ENCODE peak calls at places on chromosomes 3 and 15, in four cellular contexts. V, E, U and D are unnamed samples.

GRCh38 chr3:38548154-38548931 is 52.2 kb downstream of the EXOG start:
- DNase-seq in V (no peak), E (no peak), U (no peak), D (no peak)

GRCh38 chr3:99925584-99925983 is 107.9 kb downstream of the CMSS1 start:
- DNase-seq in V (no peak), E (no peak), U (no peak), D (no peak)

GRCh38 chr3:35524851-35525250 is 114.5 kb upstream of the ARPP21 start:
- DNase-seq in V (no peak), E (no peak), U (no peak), D (no peak)

GRCh38 chr3:54870423-54870822 is 57.4 kb downstream of the LRTM1 start:
- DNase-seq in V (no peak), E (no peak), U (no peak), D (no peak)

GRCh38 chr15:92029104-92029466 is 175.6 kb downstream of the SLCO3A1 start:
- DNase-seq in V (no peak), E (no peak), U (no peak), D (no peak)

GRCh38 chr3:112078125-112079083 is 7.8 kb upstream of the C3orf52 start:
- DNase-seq in V (no peak), E (no peak), U (no peak), D (no peak)

GRCh38 chr15:28125673-28126651 is 26.8 kb upstream of the OCA2 start:
- DNase-seq in V (no peak), E (no peak), U (no peak), D (no peak)

GRCh38 chr15:32098033-32098432 is 67.7 kb downstream of the CHRNA7 start:
- DNase-seq in V (no peak), E (no peak), U (no peak), D (no peak)

GRCh38 chr15:59186501-59186900 is 20.1 kb upstream of the LDHAL6B start:
- DNase-seq in V (no peak), E (no peak), U (no peak), D (no peak)

GRCh38 chr3:60456180-60456579 is 795.1 kb downstream of the FHIT start:
- DNase-seq in V (no peak), E (no peak), U (no peak), D (no peak)

GRCh38 chr3:117719316-117719926 is 1009.8 kb downstream of the TUSC7 start:
- DNase-seq in V (no peak), E (no peak), U (no peak), D (peak)

GRCh38 chr15:25725758-25726157 is 137.4 kb downstream of the ATP10A start:
- DNase-seq in V (no peak), E (no peak), U (no peak), D (no peak)

GRCh38 chr3:149401215-149401925 is 23.9 kb upstream of the TM4SF1 start:
- DNase-seq in V (no peak), E (no peak), U (no peak), D (no peak)

GRCh38 chr3:52437326-52438103 is 7.4 kb downstream of the SEMA3G start:
- DNase-seq in V (no peak), E (no peak), U (no peak), D (no peak)

GRCh38 chr3:22729981-22730380 is 473.1 kb upstream of the UBE2E2 start:
- DNase-seq in V (no peak), E (no peak), U (no peak), D (no peak)

GRCh38 chr3:37945803-37946530 is 44.6 kb upstream of the VILL start:
- DNase-seq in V (no peak), E (no peak), U (no peak), D (no peak)

GRCh38 chr3:156677120-156677479 is 2.7 kb downstream of the TIPARP start:
- DNase-seq in V (no peak), E (no peak), U (no peak), D (no peak)

GRCh38 chr15:93041159-93041547 is 47.9 kb downstream of the RGMA start:
- DNase-seq in V (no peak), E (no peak), U (no peak), D (no peak)

GRCh38 chr3:115713247-115713646 is 89.9 kb downstream of the GAP43 start:
- DNase-seq in V (no peak), E (no peak), U (no peak), D (no peak)

GRCh38 chr15:48395532-48396011 is 64.3 kb downstream of the DUT start:
- DNase-seq in V (no peak), E (no peak), U (no peak), D (no peak)

GRCh38 chr3:177679568-177680441 is 482.5 kb upstream of the TBL1XR1 start:
- DNase-seq in V (peak), E (no peak), U (no peak), D (no peak)

GRCh38 chr3:137764001-137764433 is at the start of gene SOX14:
- DNase-seq in V (no peak), E (no peak), U (no peak), D (peak)

GRCh38 chr3:25096536-25096935 is 331.5 kb upstream of the RARB start:
- DNase-seq in V (no peak), E (no peak), U (no peak), D (no peak)

GRCh38 chr3:41037651-41038334 is 161.5 kb upstream of the CTNNB1 start:
- DNase-seq in V (no peak), E (no peak), U (no peak), D (no peak)

GRCh38 chr15:75727851-75728715 is 15.4 kb upstream of the CSPG4 start:
- DNase-seq in V (no peak), E (peak), U (no peak), D (peak)

GRCh38 chr3:193780371-193780770 is 187.4 kb downstream of the OPA1 start:
- DNase-seq in V (no peak), E (no peak), U (no peak), D (no peak)

GRCh38 chr15:101795455-101795854 is 7.9 kb upstream of the OR4F6 start:
- DNase-seq in V (no peak), E (no peak), U (no peak), D (no peak)

GRCh38 chr15:63502843-63503738 is 1.3 kb upstream of the USP3 start:
- DNase-seq in V (peak), E (peak), U (peak), D (peak)

GRCh38 chr3:147008458-147008857 is 397.9 kb downstream of the ZIC4 start:
- DNase-seq in V (no peak), E (no peak), U (no peak), D (no peak)

GRCh38 chr3:20320489-20320888 is 134.5 kb upstream of the SGO1 start:
- DNase-seq in V (no peak), E (no peak), U (no peak), D (no peak)

GRCh38 chr15:35697549-35698299 is 151.8 kb upstream of the DPH6 start:
- DNase-seq in V (no peak), E (no peak), U (no peak), D (no peak)

GRCh38 chr15:90022345-90022744 is 21.2 kb downstream of the ZNF710 start:
- DNase-seq in V (no peak), E (no peak), U (no peak), D (no peak)

GRCh38 chr3:151925876-151926275 is 52.4 kb downstream of the SUCNR1 start:
- DNase-seq in V (no peak), E (no peak), U (no peak), D (no peak)

GRCh38 chr3:96370637-96371036 is 443.8 kb upstream of the EPHA6 start:
- DNase-seq in V (no peak), E (no peak), U (no peak), D (no peak)

GRCh38 chr3:30770387-30770786 is 124.1 kb downstream of the GADL1 start:
- DNase-seq in V (no peak), E (no peak), U (no peak), D (no peak)

GRCh38 chr15:68644088-68644904 is 65.5 kb downstream of the CORO2B start:
- DNase-seq in V (no peak), E (no peak), U (no peak), D (no peak)

GRCh38 chr3:71838406-71838805 is 53.5 kb upstream of the PROK2 start:
- DNase-seq in V (no peak), E (no peak), U (no peak), D (no peak)
- TF ChIP-seq CTCF in V (no peak), E (no peak), U (no peak), D (no peak)

GRCh38 chr3:190053919-190054672 is 66.6 kb downstream of the P3H2 start:
- DNase-seq in V (no peak), E (no peak), U (no peak), D (no peak)
- TF ChIP-seq CTCF in V (no peak), E (no peak), U (no peak), D (no peak)

GRCh38 chr3:122111974-122112373 is 56.8 kb downstream of the CD86 start:
- DNase-seq in V (no peak), E (no peak), U (no peak), D (no peak)

GRCh38 chr3:122107171-122107570 is 52.0 kb downstream of the CD86 start:
- DNase-seq in V (no peak), E (no peak), U (no peak), D (no peak)

DNA sequence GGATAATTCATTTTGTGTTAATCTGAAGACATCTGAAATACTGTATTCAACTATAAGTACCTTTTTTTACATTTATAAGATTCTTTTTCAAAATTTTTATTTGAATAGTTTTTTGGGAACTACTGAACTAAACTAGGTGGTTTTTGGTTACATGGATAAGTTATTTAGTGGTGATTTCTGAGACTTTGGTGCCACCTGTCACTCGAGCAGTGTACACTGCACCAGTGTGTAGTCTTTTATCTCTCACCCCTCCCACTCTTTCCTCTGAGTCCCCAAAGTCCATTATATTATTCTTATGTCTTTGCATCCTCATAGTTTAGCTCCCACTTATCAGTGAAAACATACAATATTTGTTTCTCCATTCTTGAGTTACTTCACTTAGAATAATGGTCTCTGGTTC is 57.6 kb downstream of the CD86 start:
- DNase-seq in V (no peak), E (no peak), U (no peak), D (no peak)
- TF ChIP-seq CTCF in V (no peak), E (no peak), U (no peak), D (no peak)

DNA sequence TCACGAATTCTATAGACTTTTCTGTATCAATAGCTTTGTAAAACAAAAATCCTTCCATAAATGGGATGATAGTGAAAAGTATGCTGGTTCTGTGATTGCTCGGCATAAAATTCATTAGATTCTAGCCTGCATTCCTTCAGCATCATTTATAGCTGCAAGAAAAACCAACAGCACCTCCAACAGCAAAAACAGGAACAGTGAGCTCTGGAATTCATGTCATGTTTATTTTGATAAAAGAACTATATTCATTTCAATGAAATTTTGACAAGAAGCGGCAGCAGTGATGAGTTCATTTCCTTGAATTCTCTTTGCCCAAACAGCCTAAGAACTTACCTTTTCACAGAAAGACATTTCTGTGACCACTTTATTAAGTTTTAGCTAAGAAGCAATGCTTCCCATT is 515.2 kb upstream of the CCDC54 start:
- DNase-seq in V (no peak), E (no peak), U (no peak), D (no peak)
- TF ChIP-seq CTCF in V (no peak), E (peak), U (no peak), D (no peak)

GRCh38 chr3:11186771-11187170 is 32.5 kb downstream of the HRH1 start:
- DNase-seq in V (no peak), E (no peak), U (no peak), D (no peak)

GRCh38 chr3:11185144-11185543 is 30.9 kb downstream of the HRH1 start:
- DNase-seq in V (no peak), E (no peak), U (no peak), D (no peak)

GRCh38 chr3:11187678-11188077 is 33.4 kb downstream of the HRH1 start:
- DNase-seq in V (no peak), E (no peak), U (no peak), D (no peak)

GRCh38 chr3:11186318-11186692 is 32.0 kb downstream of the HRH1 start:
- DNase-seq in V (no peak), E (no peak), U (no peak), D (no peak)

DNA sequence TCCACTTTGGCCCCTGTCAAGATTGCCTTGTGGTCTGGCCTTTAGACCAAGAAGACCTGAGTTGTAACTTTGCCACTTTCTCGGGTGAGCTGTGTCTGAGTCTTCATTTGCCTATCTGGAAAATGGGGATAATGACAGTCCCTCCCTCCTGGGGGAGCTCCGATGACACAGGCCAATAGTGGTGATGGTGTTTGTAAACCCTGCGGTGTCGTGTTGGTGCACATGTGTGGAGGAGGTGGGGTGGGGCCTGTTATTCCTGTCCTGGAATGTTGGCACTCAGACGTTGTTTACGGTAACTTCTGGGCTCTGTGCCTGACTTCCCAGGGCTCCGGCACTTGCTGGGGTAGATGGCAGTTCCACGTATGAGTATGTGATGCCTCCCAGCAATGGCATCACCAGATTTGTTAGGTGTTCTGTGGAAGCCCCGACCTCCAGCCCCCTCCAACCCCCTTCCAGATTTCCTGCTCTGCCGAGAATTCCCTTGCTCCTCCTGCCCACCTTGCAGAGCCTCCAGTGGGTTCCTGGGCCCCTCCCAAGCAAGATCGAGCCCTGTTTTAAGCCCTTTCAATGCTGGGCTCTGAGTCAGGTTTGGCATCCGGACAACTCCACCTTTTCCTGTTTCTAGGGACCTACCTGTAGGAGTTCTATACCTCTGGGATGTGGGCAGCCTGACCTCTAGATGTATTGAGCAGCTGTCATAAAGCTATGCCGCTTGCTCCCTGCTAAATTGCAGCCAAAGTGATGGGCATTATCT is 31.4 kb downstream of the HRH1 start:
- DNase-seq in V (no peak), E (no peak), U (no peak), D (no peak)
- TF ChIP-seq CTCF in V (no peak), E (no peak), U (no peak), D (no peak)

GRCh38 chr3:167913218-167913902 is 177.8 kb downstream of the SERPINI1 start:
- DNase-seq in V (no peak), E (no peak), U (no peak), D (no peak)
- TF ChIP-seq CTCF in V (no peak), E (no peak), U (peak), D (no peak)

GRCh38 chr3:134453631-134454030 is 32.2 kb downstream of the ANAPC13 start:
- DNase-seq in V (no peak), E (no peak), U (no peak), D (no peak)
- TF ChIP-seq CTCF in V (peak), E (peak), U (peak), D (no peak)

GRCh38 chr3:48232232-48232631 is 8.7 kb upstream of the ZNF589 start:
- DNase-seq in V (no peak), E (no peak), U (no peak), D (no peak)
- TF ChIP-seq CTCF in V (no peak), E (no peak), U (no peak), D (no peak)

DNA sequence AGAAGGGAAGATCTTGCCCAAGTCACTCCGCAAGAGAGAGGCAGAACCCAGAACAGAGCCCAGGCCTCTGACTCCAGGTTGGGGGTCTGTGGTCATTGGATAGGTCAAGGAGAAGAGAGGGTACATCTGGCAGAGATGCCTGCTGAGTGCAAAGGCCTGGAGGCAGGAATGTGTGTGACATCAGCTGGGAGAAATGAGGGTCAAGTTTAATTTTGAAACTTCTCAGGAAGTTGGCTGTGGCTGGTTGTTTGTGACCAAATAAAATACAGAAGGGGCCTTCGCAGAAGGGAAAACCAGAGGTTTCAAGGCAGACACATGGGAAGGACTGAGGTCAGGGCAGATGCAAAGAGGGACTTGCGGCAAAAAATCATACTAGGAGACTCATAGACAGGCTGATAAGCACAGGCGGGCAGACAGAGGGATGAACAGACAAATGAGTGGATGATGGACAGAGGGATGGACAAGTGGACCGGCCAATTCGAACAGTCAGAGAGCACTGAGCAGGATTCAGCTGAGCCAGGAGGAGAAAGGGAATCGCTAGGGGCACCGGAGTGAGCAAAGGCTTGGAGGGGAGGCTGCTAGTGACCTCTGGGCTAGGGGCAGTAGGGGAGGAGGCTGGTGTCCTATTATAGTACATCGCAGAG is 28.8 kb upstream of the CACNA2D2 start:
- DNase-seq in V (no peak), E (no peak), U (no peak), D (no peak)
- TF ChIP-seq CTCF in V (no peak), E (no peak), U (peak), D (no peak)

GRCh38 chr3:197021729-197022404 is 7.8 kb downstream of the MELTF start:
- DNase-seq in V (no peak), E (no peak), U (no peak), D (no peak)
- TF ChIP-seq CTCF in V (no peak), E (no peak), U (no peak), D (no peak)